ENCODE peak calls at places on chromosomes 2 and 18, in six cellular contexts. U is C1 segment of cervical spinal cord; B is WERI-Rb-1; Z is stimulated activated CD8-positive, alpha-beta memory T cell treated with anti-CD3 and anti-CD28 coated beads, Interleukin-7, amount 100 ng/mL, for 1 hour; P is NCI-H2081; A is IMR-90. C is an unnamed sample.

GRCh38 chr2:172710584-172711024 is 25.0 kb upstream of the RAPGEF4 start:
- DNase-seq in U (peak), B (peak), Z (no peak), P (peak), A (peak), C (no peak)

GRCh38 chr18:48024891-48025660 is 94.6 kb upstream of the SMAD2 start:
- DNase-seq in U (no peak), B (no peak), Z (no peak), P (no peak), A (no peak), C (no peak)

GRCh38 chr2:34578641-34579040 is 979.5 kb upstream of the FAM98A start:
- DNase-seq in U (no peak), B (no peak), Z (no peak), P (no peak), A (no peak), C (no peak)

GRCh38 chr2:67828066-67828465 is 234.7 kb downstream of the C1D start:
- DNase-seq in U (no peak), B (no peak), Z (no peak), P (peak), A (no peak), C (no peak)

GRCh38 chr2:69940691-69941090 is 20.7 kb downstream of the ASPRV1 start:
- DNase-seq in U (no peak), B (no peak), Z (no peak), P (no peak), A (no peak), C (no peak)

GRCh38 chr2:237358721-237359595 is 55.0 kb downstream of the COL6A3 start:
- DNase-seq in U (no peak), B (no peak), Z (no peak), P (no peak), A (no peak), C (no peak)

GRCh38 chr2:8370258-8370802 is 311.5 kb upstream of the ID2 start:
- DNase-seq in U (no peak), B (no peak), Z (no peak), P (no peak), A (no peak), C (no peak)

GRCh38 chr2:12452211-12452610 is 264.5 kb upstream of the TRIB2 start:
- DNase-seq in U (no peak), B (no peak), Z (no peak), P (no peak), A (peak), C (no peak)

GRCh38 chr2:132760405-132760804 is 90.4 kb upstream of the LYPD1 start:
- DNase-seq in U (no peak), B (no peak), Z (no peak), P (no peak), A (no peak), C (no peak)

GRCh38 chr2:73110622-73111299 is 2.0 kb downstream of the RAB11FIP5 start:
- DNase-seq in U (no peak), B (no peak), Z (no peak), P (no peak), A (peak), C (no peak)